ENCODE peak calls at places on chromosomes 16 and 17, in five cellular contexts. W is nephron progenitor cell, D is AG09309, X is islet precursor cell, R is GM12865. H is an unnamed sample.

GRCh38 chr17:77184474-77184873 is 43.7 kb downstream of the SEC14L1 start:
- DNase-seq in D (no peak), W (no peak), R (no peak), X (no peak), H (no peak)

GRCh38 chr17:41322264-41322902 is 6.9 kb upstream of the KRTAP17-1 start:
- DNase-seq in D (peak; percentile 68), X (peak; percentile 46), R (peak; percentile 35), W (no peak), H (peak; percentile 69)

GRCh38 chr17:6752068-6752909 is 3.6 kb upstream of the XAF1 start:
- DNase-seq in R (no peak), W (no peak), X (peak; percentile 90), D (peak; percentile 99), H (peak; percentile 62)

GRCh38 chr17:14580494-14580893 is 279.6 kb downstream of the HS3ST3B1 start:
- DNase-seq in R (no peak), W (no peak), X (no peak), D (peak; percentile 44), H (no peak)

GRCh38 chr17:58520843-58521430 is 6.5 kb upstream of the MTMR4 start:
- DNase-seq in R (peak; percentile 67), D (no peak), W (peak; percentile 53), X (peak; percentile 86), H (peak; percentile 75)

GRCh38 chr17:57665128-57665527 is 80.0 kb downstream of the CCDC182 start:
- DNase-seq in R (no peak), X (peak; percentile 57), D (no peak), W (no peak), H (no peak)

GRCh38 chr16:65034915-65035314 is 86.9 kb downstream of the CDH11 start:
- DNase-seq in R (no peak), D (no peak), W (no peak), X (no peak), H (no peak)

GRCh38 chr16:79717324-79717848 is 116.8 kb upstream of the MAF start:
- DNase-seq in W (no peak), D (no peak), X (peak; percentile 93), R (no peak), H (no peak)

GRCh38 chr16:50469744-50470301 is 78.4 kb upstream of the NKD1 start:
- DNase-seq in R (no peak), W (peak; percentile 68), D (no peak), X (peak; percentile 92), H (no peak)

GRCh38 chr17:56599093-56599492 is 5.6 kb downstream of the NOG start:
- DNase-seq in R (no peak), D (no peak), W (no peak), X (no peak), H (peak; percentile 77)

GRCh38 chr16:56355221-56355620 is 70.1 kb downstream of the AMFR start:
- DNase-seq in W (no peak), D (no peak), R (no peak), X (peak; percentile 26), H (no peak)

GRCh38 chr16:48895142-48895541 is 285.2 kb upstream of the N4BP1 start:
- DNase-seq in R (no peak), W (peak; percentile 29), D (no peak), X (no peak), H (no peak)

GRCh38 chr17:65058151-65058550 is 1.6 kb upstream of the GNA13 start:
- DNase-seq in D (no peak), R (no peak), X (no peak), W (no peak), H (no peak)

GRCh38 chr17:57622886-57623433 is 122.1 kb downstream of the CCDC182 start:
- DNase-seq in D (peak; percentile 8), X (peak; percentile 100), W (no peak), R (peak; percentile 70), H (peak; percentile 36)

GRCh38 chr17:43406676-43407645 is 8.2 kb downstream of the ARL4D start:
- DNase-seq in X (peak; percentile 76), R (no peak), W (no peak), D (no peak), H (no peak)

GRCh38 chr17:72397687-72398086 is 276.9 kb downstream of the SOX9 start:
- DNase-seq in X (no peak), W (no peak), R (no peak), D (no peak), H (no peak)

GRCh38 chr16:9091867-9092281 is 430 bp downstream of the HAPSTR1 start:
- DNase-seq in W (no peak), D (no peak), R (peak; percentile 55), X (peak; percentile 61), H (no peak)

GRCh38 chr17:7444682-7445010 is 215 bp upstream of the CHRNB1 start:
- DNase-seq in R (no peak), D (no peak), X (no peak), W (no peak), H (no peak)

GRCh38 chr17:79154951-79155557 is 80.4 kb downstream of the ENGASE start:
- DNase-seq in R (no peak), D (no peak), W (no peak), X (no peak), H (no peak)

GRCh38 chr17:263271-263670 is 81.8 kb upstream of the DOC2B start:
- DNase-seq in D (no peak), W (no peak), X (no peak), R (no peak), H (no peak)

GRCh38 chr16:69917739-69918138 is 33.4 kb upstream of the CLEC18A start:
- DNase-seq in X (peak; percentile 98), W (peak; percentile 45), R (no peak), D (peak; percentile 92), H (no peak)

GRCh38 chr17:43952351-43952723 is 1.4 kb downstream of the PYY start:
- DNase-seq in W (peak; percentile 52), X (peak; percentile 84), D (no peak), R (no peak), H (no peak)

GRCh38 chr17:21249911-21250703 is 3.1 kb downstream of the NATD1 start:
- DNase-seq in D (no peak), W (no peak), X (peak; percentile 59), R (no peak), H (no peak)

GRCh38 chr17:79939755-79940154 is 95.9 kb downstream of the TBC1D16 start:
- DNase-seq in D (no peak), W (no peak), X (no peak), R (no peak), H (no peak)

GRCh38 chr16:63289834-63290460 is 1253.7 kb upstream of the CDH8 start:
- DNase-seq in X (peak; percentile 73), D (no peak), R (peak; percentile 50), W (peak; percentile 65), H (peak; percentile 57)

GRCh38 chr16:17666293-17666692 is 195.5 kb upstream of the XYLT1 start:
- DNase-seq in R (no peak), D (no peak), W (no peak), X (no peak), H (no peak)

GRCh38 chr16:31435341-31436220 is 7.0 kb downstream of the ZNF843 start:
- DNase-seq in X (peak; percentile 50), W (no peak), D (no peak), R (no peak), H (no peak)

GRCh38 chr17:76678330-76678729 is 32.4 kb downstream of the MXRA7 start:
- DNase-seq in R (peak; percentile 17), D (no peak), X (no peak), W (no peak), H (no peak)

GRCh38 chr16:58336332-58337089 is 41.7 kb upstream of the PRSS54 start:
- DNase-seq in W (peak; percentile 94), X (peak; percentile 93), R (peak; percentile 86), D (peak; percentile 17), H (peak; percentile 90)